ENCODE peak calls at places on chromosomes 4 and X, in seven cellular contexts. F is mammary epithelial cell; D is cardiac muscle cell; L is testis; S is Panc1; H is tibial nerve; O is CD4-positive, alpha-beta memory T cell. X is an unnamed sample.

GRCh38 chr4:8144359-8144758 is 14.3 kb downstream of the ABLIM2 start:
- DNase-seq in F (no peak), D (no peak), L (peak; percentile 50), S (no peak), H (no peak), O (no peak), X (no peak)

GRCh38 chr4:6875431-6875831 is 34.2 kb upstream of the TBC1D14 start:
- DNase-seq in F (no peak), D (no peak), L (no peak), S (no peak), H (peak; percentile 28), O (no peak), X (no peak)

GRCh38 chrX:115535844-115536243 is 25.1 kb upstream of the PLS3 start:
- DNase-seq in F (no peak), D (no peak), L (no peak), S (no peak), H (no peak), O (no peak), X (no peak)

GRCh38 chr4:23956601-23957364 is 66.9 kb upstream of the PPARGC1A start:
- DNase-seq in F (no peak), D (no peak), L (no peak), S (no peak), H (no peak), O (no peak), X (no peak)

GRCh38 chrX:151754042-151754419 is 19.5 kb downstream of the CNGA2 start:
- DNase-seq in F (peak; percentile 79), D (no peak), L (no peak), S (no peak), H (no peak), O (no peak), X (no peak)

GRCh38 chrX:102840871-102841705 is 96.0 kb upstream of the RAB40AL start:
- DNase-seq in F (peak; percentile 26), D (no peak), L (no peak), S (no peak), H (no peak), O (no peak), X (peak; percentile 38)

GRCh38 chrX:119455264-119455663 is 13.0 kb upstream of the SLC25A5 start:
- DNase-seq in F (peak; percentile 35), D (no peak), L (no peak), S (no peak), H (no peak), O (no peak), X (no peak)

GRCh38 chrX:131985526-131986049 is 37.5 kb upstream of the STK26 start:
- DNase-seq in F (peak; percentile 11), D (peak; percentile 7), L (no peak), S (no peak), H (no peak), O (peak; percentile 3), X (peak; percentile 0)

GRCh38 chr4:54687887-54688841 is 30.4 kb downstream of the KIT start:
- DNase-seq in F (no peak), D (no peak), L (no peak), S (no peak), H (no peak), O (peak; percentile 4), X (no peak)

GRCh38 chr4:176193126-176193525 is 2.3 kb downstream of the SPATA4 start:
- DNase-seq in F (peak; percentile 67), D (no peak), L (no peak), S (peak; percentile 42), H (no peak), O (no peak), X (no peak)

GRCh38 chr4:164748375-164748774 is 5.6 kb upstream of the SMIM31 start:
- DNase-seq in F (peak; percentile 7), D (peak; percentile 8), L (no peak), S (no peak), H (no peak), O (no peak), X (no peak)

GRCh38 chrX:36963852-36964251 is 44.3 kb upstream of the FAM47C start:
- DNase-seq in F (no peak), D (no peak), L (no peak), S (no peak), H (no peak), O (no peak), X (no peak)

DNA sequence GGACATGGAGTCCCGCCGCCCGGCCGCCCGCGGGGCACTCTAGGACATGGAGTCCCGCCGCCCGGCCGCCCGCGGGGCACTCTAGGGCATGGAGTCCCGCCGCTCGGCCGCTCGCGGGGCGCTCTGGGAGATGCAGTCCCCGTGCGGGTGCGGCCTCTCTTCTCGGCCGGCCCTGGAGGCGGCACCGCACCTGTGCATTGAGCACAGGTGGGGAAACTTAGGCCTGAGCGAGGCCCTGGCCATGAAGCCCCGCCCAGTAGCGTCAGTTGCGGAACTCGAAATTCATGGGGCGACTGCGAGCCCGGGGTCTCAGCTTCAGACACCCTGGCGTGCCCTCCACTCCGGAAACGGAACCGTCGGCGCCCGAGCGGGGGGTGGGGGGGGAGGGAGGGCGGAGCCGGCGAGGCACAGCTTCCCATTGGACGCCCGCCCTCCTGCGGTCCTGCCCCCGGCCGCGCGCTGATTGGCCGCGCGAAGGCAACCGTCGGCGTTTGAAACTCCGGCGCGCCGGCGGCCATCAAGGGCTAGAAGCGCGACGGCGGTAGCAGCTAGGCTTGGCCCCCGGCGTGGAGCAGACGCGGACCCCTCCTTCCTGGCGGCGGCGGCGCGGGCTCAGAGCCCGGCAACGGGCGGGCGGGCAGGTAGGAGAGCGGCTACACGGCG is at the start of the genes TACC3 and TMEM129:
- DNase-seq in F (peak; percentile 98), D (peak; percentile 96), L (peak; percentile 96), S (no peak), H (peak; percentile 89), O (peak; percentile 97), X (peak; percentile 95)
- H3K4me1 ChIP-seq in F (peaks cover 26% of the 10 kb centered on the region), D (peaks cover 11% of the 10 kb centered on the region), L (peaks cover 16% of the 10 kb centered on the region), S (peaks cover 37% of the 10 kb centered on the region), H (no peaks in the 10 kb centered on the region), O (peaks cover 62% of the 10 kb centered on the region), X (peaks cover 20% of the 10 kb centered on the region)

GRCh38 chrX:48957477-48957826 is at the start of gene OTUD5:
- DNase-seq in F (no peak), D (no peak), L (peak; percentile 78), S (no peak), H (no peak), O (peak; percentile 85), X (no peak)
- H3K4me1 ChIP-seq in F (no peaks in the 10 kb centered on the region), D (peaks cover 16% of the 10 kb centered on the region), L (peaks cover 11% of the 10 kb centered on the region), S (peaks cover 13% of the 10 kb centered on the region), H (no peaks in the 10 kb centered on the region), O (peaks cover 55% of the 10 kb centered on the region), X (peaks cover 10% of the 10 kb centered on the region)

GRCh38 chr4:72970756-72971155 is 98.8 kb downstream of the COX18 start:
- DNase-seq in F (peak; percentile 37), D (no peak), L (no peak), S (no peak), H (no peak), O (no peak), X (no peak)
- H3K4me1 ChIP-seq in F (peaks cover 28% of the 10 kb centered on the region), D (no peaks in the 10 kb centered on the region), L (no peaks in the 10 kb centered on the region), S (no peaks in the 10 kb centered on the region), H (no peaks in the 10 kb centered on the region), O (no peaks in the 10 kb centered on the region), X (no peaks in the 10 kb centered on the region)

GRCh38 chrX:130563476-130563875 is 161.7 kb downstream of the RBMX2 start:
- DNase-seq in F (no peak), D (no peak), L (no peak), S (no peak), H (no peak), O (no peak), X (no peak)

GRCh38 chrX:130566028-130566683 is 164.4 kb downstream of the RBMX2 start:
- DNase-seq in F (peak; percentile 1), D (no peak), L (no peak), S (no peak), H (no peak), O (no peak), X (no peak)

GRCh38 chrX:130555757-130556156 is 154.0 kb downstream of the RBMX2 start:
- DNase-seq in F (no peak), D (no peak), L (no peak), S (no peak), H (no peak), O (no peak), X (no peak)

GRCh38 chrX:130555341-130555740 is 153.6 kb downstream of the RBMX2 start:
- DNase-seq in F (no peak), D (no peak), L (no peak), S (no peak), H (no peak), O (no peak), X (no peak)

DNA sequence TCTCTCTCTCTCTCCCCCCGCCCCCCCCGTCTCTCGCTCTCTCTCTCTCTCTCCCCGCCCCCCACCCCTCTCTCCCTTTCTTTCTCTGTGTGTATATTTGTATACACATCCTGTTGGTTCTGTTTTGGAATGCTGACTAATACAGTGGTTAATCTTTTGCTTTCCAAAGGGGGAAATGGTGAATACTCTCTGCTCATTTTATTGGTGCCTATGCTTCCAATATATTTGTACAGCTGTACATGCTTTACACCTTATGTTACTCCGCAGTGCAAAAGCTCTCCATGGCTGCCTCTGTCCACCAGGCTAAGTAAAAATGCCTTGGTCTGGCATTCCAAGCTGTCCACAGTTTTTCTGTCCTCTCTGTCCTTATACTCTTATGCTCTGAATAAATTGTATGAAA is 158.8 kb downstream of the RBMX2 start:
- DNase-seq in F (no peak), D (peak; percentile 28), L (no peak), S (no peak), H (no peak), O (no peak), X (no peak)
- H3K4me1 ChIP-seq in F (no peaks in the 10 kb centered on the region), D (no peaks in the 10 kb centered on the region), L (no peaks in the 10 kb centered on the region), S (no peaks in the 10 kb centered on the region), H (no peaks in the 10 kb centered on the region), O (no peaks in the 10 kb centered on the region), X (no peaks in the 10 kb centered on the region)

GRCh38 chr4:74544655-74545361 is 99.9 kb downstream of the AREG start:
- DNase-seq in F (no peak), D (no peak), L (no peak), S (no peak), H (no peak), O (no peak), X (no peak)
- H3K4me1 ChIP-seq in F (peaks cover 53% of the 10 kb centered on the region), D (peaks cover 14% of the 10 kb centered on the region), L (no peaks in the 10 kb centered on the region), S (no peaks in the 10 kb centered on the region), H (no peaks in the 10 kb centered on the region), O (no peaks in the 10 kb centered on the region), X (no peaks in the 10 kb centered on the region)